ENCODE peak calls at places on chromosomes 4 and X, in eight cellular contexts. M is tibial nerve; C is left lung; J is CD8-positive, alpha-beta memory T cell; H is GM23338; W is psoas muscle; I is neural progenitor cell; Y is OCI-LY7. P is an unnamed sample.
A peak's percentile ranks its signal among the peaks of the same experiment; 100 is the strongest.

GRCh38 chr4:175470141-175470540 is 341.9 kb downstream of the GPM6A start:
- DNase-seq in C (no peak), H (no peak), J (no peak), M (no peak), Y (no peak), I (no peak), W (no peak), P (no peak)

GRCh38 chrX:49915352-49916222 is 6.8 kb upstream of the CLCN5 start:
- DNase-seq in J (peak; percentile 7), H (peak; percentile 59), Y (peak; percentile 57), C (no peak), I (peak; percentile 61), M (no peak), W (no peak), P (peak; percentile 67)

GRCh38 chr4:25635501-25635900 is 20.1 kb upstream of the SLC34A2 start:
- DNase-seq in C (no peak), I (no peak), H (no peak), M (no peak), W (no peak), J (no peak), Y (no peak), P (no peak)

GRCh38 chrX:75156537-75156945 is 458 bp upstream of the ABCB7 start:
- DNase-seq in M (no peak), W (no peak), I (no peak), C (no peak), H (peak; percentile 2), J (no peak), Y (no peak), P (no peak)

GRCh38 chr4:179530953-179531352 is 2088.7 kb upstream of the AGA start:
- DNase-seq in J (no peak), M (no peak), H (no peak), C (no peak), W (no peak), I (no peak), Y (no peak), P (no peak)

GRCh38 chr4:38160487-38161207 is 200.4 kb downstream of the PTTG2 start:
- DNase-seq in J (no peak), Y (no peak), C (no peak), M (no peak), H (peak; percentile 71), W (peak; percentile 25), I (peak; percentile 38), P (peak; percentile 86)

GRCh38 chr4:170979736-170980135 is 833.5 kb upstream of the GALNTL6 start:
- DNase-seq in W (no peak), Y (no peak), H (no peak), J (no peak), I (no peak), C (peak; percentile 61), M (no peak), P (no peak)

GRCh38 chrX:9416562-9417319 is 48.1 kb upstream of the TBL1X start:
- DNase-seq in J (no peak), M (no peak), Y (no peak), I (no peak), H (no peak), C (no peak), W (no peak), P (no peak)

GRCh38 chr4:102826890-102827673 is at the start of gene UBE2D3:
- DNase-seq in J (peak; percentile 94), M (peak; percentile 92), W (peak; percentile 95), I (peak; percentile 96), H (peak; percentile 90), C (peak; percentile 96), Y (peak; percentile 93), P (peak; percentile 89)

GRCh38 chr4:22356996-22357596 is 158.8 kb downstream of the ADGRA3 start:
- DNase-seq in I (no peak), J (no peak), M (no peak), Y (no peak), W (no peak), H (peak; percentile 22), C (no peak), P (no peak)

GRCh38 chr4:39770969-39771724 is 73.2 kb downstream of the UBE2K start:
- DNase-seq in C (no peak), J (no peak), I (no peak), H (no peak), M (no peak), W (no peak), Y (no peak), P (no peak)
- H3K36me3 ChIP-seq in C (peaks cover 73% of the 10 kb centered on the region), J (peaks cover 14% of the 10 kb centered on the region), I (peaks cover 4% of the 10 kb centered on the region), H (peaks cover 9% of the 10 kb centered on the region), M (peaks cover 63% of the 10 kb centered on the region), W (peaks cover 71% of the 10 kb centered on the region), Y (peaks cover 56% of the 10 kb centered on the region), P (peaks cover 23% of the 10 kb centered on the region)

DNA sequence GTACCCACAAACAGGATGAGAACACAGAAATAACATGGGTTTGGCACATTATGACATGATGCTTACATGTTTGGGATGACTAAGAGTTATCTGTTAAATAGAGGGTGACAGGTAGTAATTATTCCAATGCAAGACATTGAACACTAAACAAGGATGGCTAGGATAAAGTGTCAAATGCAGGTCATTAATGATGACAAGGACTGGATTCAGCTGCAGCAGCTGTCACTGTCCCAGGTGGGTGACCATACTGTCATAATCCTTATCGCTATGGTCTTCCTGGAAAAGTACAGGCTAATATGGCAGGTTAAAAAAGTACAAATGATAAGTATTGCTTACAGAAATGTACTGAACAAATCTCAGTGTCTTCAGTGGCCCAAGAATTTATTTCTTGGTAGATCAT is 123.8 kb downstream of the ANTXR2 start:
- DNase-seq in H (no peak), C (no peak), Y (no peak), W (no peak), M (no peak), I (no peak), J (no peak), P (no peak)
- H3K27ac ChIP-seq in H (no peak overlapping the region), C (no peak overlapping the region), Y (no peak overlapping the region), W (no peak overlapping the region), M (no peak overlapping the region), I (no peak overlapping the region), J (no peak overlapping the region), P (no peak overlapping the region)

DNA sequence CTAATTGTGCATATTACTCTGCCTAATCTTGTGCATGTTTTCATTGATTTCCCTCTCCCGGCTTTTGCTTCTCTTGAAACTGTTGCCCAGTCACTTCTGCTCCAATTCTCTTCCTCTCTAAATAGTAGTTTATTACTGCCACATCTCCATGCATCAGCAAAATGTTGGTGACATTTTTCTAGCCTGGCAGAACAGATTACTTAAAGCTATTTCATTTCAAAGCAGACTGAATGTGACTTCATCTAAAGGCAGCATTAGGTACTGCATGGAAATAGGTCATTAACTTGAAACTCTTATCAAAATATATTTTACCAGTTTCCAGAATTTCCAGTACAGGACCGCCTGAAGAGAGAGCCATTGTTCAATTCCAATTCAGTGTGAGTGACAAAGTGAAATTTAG is 52.4 kb downstream of the HPGDS start:
- DNase-seq in M (no peak), Y (no peak), I (no peak), J (no peak), C (no peak), W (no peak), H (peak; percentile 10), P (no peak)
- H3K36me3 ChIP-seq in M (peaks cover 62% of the 10 kb centered on the region), Y (peaks cover 66% of the 10 kb centered on the region), I (peaks cover 30% of the 10 kb centered on the region), J (no peaks in the 10 kb centered on the region), C (peaks cover 50% of the 10 kb centered on the region), W (peaks cover 68% of the 10 kb centered on the region), H (no peaks in the 10 kb centered on the region), P (peaks cover 41% of the 10 kb centered on the region)

DNA sequence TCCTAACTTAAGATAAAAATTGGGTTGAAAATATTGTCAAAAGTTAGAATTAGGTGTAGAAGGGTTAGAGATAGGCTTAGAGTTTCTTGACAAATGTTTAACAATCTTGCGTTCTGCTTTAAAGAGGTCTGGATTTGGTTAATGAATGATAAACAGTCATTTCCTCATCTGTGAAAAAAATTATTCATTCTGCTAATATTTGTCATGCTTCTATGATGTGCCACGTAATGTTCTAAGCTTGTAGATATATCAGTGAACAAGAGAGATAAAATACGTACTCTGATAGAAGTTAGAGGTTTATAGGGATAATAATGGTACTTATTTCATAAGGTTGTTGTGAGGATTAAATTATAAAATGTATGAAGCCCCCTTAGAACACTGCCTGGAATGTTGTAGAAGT is 443.0 kb upstream of the GALNT7 start:
- DNase-seq in W (no peak), C (no peak), M (no peak), H (no peak), J (no peak), I (no peak), Y (no peak), P (no peak)
- H3K27ac ChIP-seq in W (no peak overlapping the region), C (no peak overlapping the region), M (no peak overlapping the region), H (no peak overlapping the region), J (no peak overlapping the region), I (no peak overlapping the region), Y (no peak overlapping the region), P (no peak overlapping the region)

GRCh38 chr4:7767966-7768365 is 171.7 kb downstream of the AFAP1 start:
- DNase-seq in H (no peak), I (no peak), Y (no peak), J (no peak), C (no peak), M (no peak), W (no peak), P (no peak)
- H3K36me3 ChIP-seq in H (no peaks in the 10 kb centered on the region), I (no peaks in the 10 kb centered on the region), Y (no peaks in the 10 kb centered on the region), J (no peaks in the 10 kb centered on the region), C (peaks cover 82% of the 10 kb centered on the region), M (peaks cover 94% of the 10 kb centered on the region), W (peaks cover 46% of the 10 kb centered on the region), P (peaks cover 5% of the 10 kb centered on the region)

GRCh38 chrX:47420264-47420663 is 49.9 kb downstream of the ZNF157 start:
- DNase-seq in W (no peak), Y (no peak), C (no peak), M (no peak), J (no peak), H (no peak), I (no peak), P (no peak)

GRCh38 chrX:47420967-47421366 is 50.6 kb downstream of the ZNF157 start:
- DNase-seq in I (no peak), H (no peak), W (no peak), M (no peak), J (no peak), Y (no peak), C (no peak), P (no peak)

GRCh38 chrX:47422444-47422843 is 52.1 kb downstream of the ZNF157 start:
- DNase-seq in W (no peak), H (no peak), C (no peak), M (no peak), J (no peak), Y (no peak), I (no peak), P (no peak)
- H3K27ac ChIP-seq in W (no peak overlapping the region), H (no peak overlapping the region), C (no peak overlapping the region), M (no peak overlapping the region), J (no peak overlapping the region), Y (no peak overlapping the region), I (no peak overlapping the region), P (no peak overlapping the region)

GRCh38 chrX:41127476-41128192 is 42.4 kb downstream of the USP9X start:
- DNase-seq in W (no peak), C (no peak), J (no peak), Y (peak; percentile 4), I (no peak), H (no peak), M (no peak), P (peak; percentile 23)

GRCh38 chrX:41128955-41129354 is 43.7 kb downstream of the USP9X start:
- DNase-seq in C (no peak), Y (no peak), H (no peak), M (no peak), J (no peak), I (no peak), W (no peak), P (no peak)

GRCh38 chrX:41137589-41137988 is 52.3 kb downstream of the USP9X start:
- DNase-seq in J (no peak), W (no peak), C (no peak), H (peak; percentile 20), M (no peak), I (no peak), Y (peak; percentile 19), P (peak; percentile 47)

GRCh38 chrX:41131766-41132165 is 46.5 kb downstream of the USP9X start:
- DNase-seq in W (no peak), C (no peak), H (no peak), M (no peak), J (no peak), I (no peak), Y (no peak), P (no peak)

GRCh38 chrX:41133551-41133950 is 48.3 kb downstream of the USP9X start:
- DNase-seq in W (no peak), H (no peak), I (no peak), C (no peak), J (no peak), Y (no peak), M (no peak), P (no peak)
- H3K36me3 ChIP-seq in W (peaks cover 88% of the 10 kb centered on the region), H (peaks cover 40% of the 10 kb centered on the region), I (peaks cover 26% of the 10 kb centered on the region), C (peaks cover 40% of the 10 kb centered on the region), J (peaks cover 5% of the 10 kb centered on the region), Y (peaks cover 71% of the 10 kb centered on the region), M (peaks cover 12% of the 10 kb centered on the region), P (peaks cover 59% of the 10 kb centered on the region)